ENCODE peak calls at places on chromosomes 3 and 15, in six cellular contexts. D is psoas muscle; R is fibroblast of lung; J is osteoblast; Z is CD4-positive, alpha-beta T cell; P is RWPE1. B is an unnamed sample.

GRCh38 chr15:88454867-88455810 is 12.0 kb downstream of the MRPL46 start:
- DNase-seq in D (peak; percentile 45), R (peak; percentile 72), J (peak; percentile 93), Z (peak; percentile 17), P (peak; percentile 76), B (peak; percentile 47)

GRCh38 chr15:67834593-67835348 is 5.1 kb downstream of the RNU6-1 start:
- DNase-seq in D (no peak), R (no peak), J (peak; percentile 79), Z (no peak), P (no peak), B (no peak)

GRCh38 chr3:126355777-126356372 is 1.3 kb downstream of the KLF15 start:
- DNase-seq in D (peak; percentile 98), R (peak; percentile 52), J (peak; percentile 98), Z (no peak), P (peak; percentile 25), B (peak; percentile 83)

GRCh38 chr3:66138336-66139234 is 82.2 kb upstream of the SLC25A26 start:
- DNase-seq in D (peak; percentile 26), R (peak; percentile 56), J (no peak), Z (no peak), P (peak; percentile 56), B (no peak)

GRCh38 chr15:37416103-37416502 is 315.8 kb upstream of the MEIS2 start:
- DNase-seq in D (no peak), R (no peak), J (no peak), Z (no peak), P (no peak), B (no peak)

GRCh38 chr15:99435138-99435695 is 130.6 kb upstream of the MEF2A start:
- DNase-seq in D (no peak), R (no peak), J (no peak), Z (no peak), P (peak; percentile 49), B (no peak)

GRCh38 chr3:50675179-50676030 is 678 bp downstream of the DOCK3 start:
- DNase-seq in D (peak; percentile 33), R (no peak), J (no peak), Z (peak; percentile 43), P (no peak), B (no peak)

GRCh38 chr3:76585794-76586392 is 454.0 kb upstream of the ROBO2 start:
- DNase-seq in D (no peak), R (peak; percentile 2), J (peak; percentile 81), Z (no peak), P (peak; percentile 30), B (no peak)

GRCh38 chr3:38283810-38284775 is 2.0 kb downstream of the SLC22A14 start:
- DNase-seq in D (no peak), R (peak; percentile 61), J (no peak), Z (no peak), P (no peak), B (no peak)

GRCh38 chr3:20055020-20055775 is 15.0 kb downstream of the KAT2B start:
- DNase-seq in D (no peak), R (no peak), J (no peak), Z (no peak), P (no peak), B (no peak)

GRCh38 chr3:170062769-170063168 is 25.0 kb downstream of the GPR160 start:
- DNase-seq in D (no peak), R (no peak), J (no peak), Z (no peak), P (no peak), B (no peak)
- TF ChIP-seq CTCF in D (no peak), R (no peak), J (peak; percentile 11), Z (no peak), P (no peak), B (no peak)

GRCh38 chr3:59142581-59142980 is 92.8 kb upstream of the CFAP20DC start:
- DNase-seq in D (no peak), R (peak; percentile 58), J (no peak), Z (no peak), P (no peak), B (no peak)

GRCh38 chr3:59149166-59149565 is 99.3 kb upstream of the CFAP20DC start:
- DNase-seq in D (no peak), R (no peak), J (no peak), Z (no peak), P (no peak), B (no peak)

GRCh38 chr3:59138966-59139365 is 89.1 kb upstream of the CFAP20DC start:
- DNase-seq in D (no peak), R (no peak), J (no peak), Z (no peak), P (no peak), B (no peak)

DNA sequence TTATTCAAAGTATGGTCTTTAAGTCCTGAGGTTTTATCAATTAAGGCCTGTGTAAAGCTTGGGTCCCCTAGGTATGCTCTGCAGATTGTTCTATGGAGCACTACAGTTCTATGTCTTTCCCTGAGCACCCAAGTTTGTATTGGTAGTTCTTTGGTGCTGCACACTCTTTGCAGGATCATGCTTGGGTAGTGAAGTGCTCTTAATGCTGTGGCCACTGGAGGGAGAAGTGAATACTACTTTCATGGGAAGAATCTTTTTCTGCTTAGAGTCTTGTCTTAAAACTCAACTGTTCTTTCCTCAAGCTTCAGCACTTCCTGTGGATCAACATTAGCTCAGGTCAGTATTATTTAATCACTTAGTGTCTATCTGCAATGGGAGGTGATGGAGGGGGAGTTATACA is 93.6 kb upstream of the CFAP20DC start:
- DNase-seq in D (no peak), R (no peak), J (no peak), Z (no peak), P (no peak), B (no peak)
- TF ChIP-seq CTCF in D (no peak), R (peak; percentile 19), J (peak; percentile 21), Z (no peak), P (no peak), B (peak; percentile 9)

GRCh38 chr15:64429448-64429847 is 30.9 kb upstream of the ZNF609 start:
- DNase-seq in D (no peak), R (no peak), J (no peak), Z (no peak), P (no peak), B (no peak)

GRCh38 chr15:64430000-64430735 is 30.2 kb upstream of the ZNF609 start:
- DNase-seq in D (no peak), R (peak; percentile 94), J (peak; percentile 74), Z (peak; percentile 35), P (no peak), B (no peak)

GRCh38 chr15:64422697-64423096 is 35.1 kb downstream of the TRIP4 start:
- DNase-seq in D (no peak), R (no peak), J (peak; percentile 8), Z (no peak), P (no peak), B (no peak)

GRCh38 chr15:64423970-64424369 is 36.3 kb downstream of the TRIP4 start:
- DNase-seq in D (no peak), R (no peak), J (peak; percentile 8), Z (no peak), P (no peak), B (no peak)

DNA sequence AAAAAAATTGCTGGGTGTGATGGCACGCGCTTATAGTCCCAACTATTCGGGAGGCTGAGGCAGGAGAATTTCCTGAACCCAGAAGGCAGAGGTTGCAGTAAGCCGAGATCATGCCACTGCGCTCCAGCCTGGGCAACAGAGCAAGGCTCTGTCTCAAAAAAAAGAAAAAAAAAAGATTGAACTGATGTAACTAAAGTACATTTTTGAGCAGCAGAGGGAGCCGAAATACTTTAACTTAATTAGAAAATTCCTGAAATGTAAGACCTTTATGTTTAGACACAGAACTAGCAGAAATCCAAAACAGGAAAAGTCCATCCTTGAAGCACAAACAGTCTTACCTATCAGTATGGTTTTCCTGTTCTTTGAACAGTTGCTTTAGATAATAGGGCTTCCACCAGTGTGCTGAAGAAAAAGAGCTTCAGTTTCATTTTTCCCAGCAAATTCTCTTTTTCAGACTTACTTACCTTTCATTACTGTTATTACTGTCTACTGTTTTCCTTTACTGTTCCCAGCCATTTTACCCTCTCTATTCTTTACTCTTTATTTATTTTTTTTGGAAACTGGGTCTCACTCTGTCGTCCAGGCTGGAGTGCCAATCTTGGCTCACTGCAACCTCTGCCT is 33.4 kb upstream of the ZNF609 start:
- DNase-seq in D (no peak), R (peak; percentile 37), J (no peak), Z (no peak), P (no peak), B (no peak)
- TF ChIP-seq CTCF in D (peak; percentile 15), R (peak; percentile 7), J (peak; percentile 31), Z (peak; percentile 70), P (peak; percentile 41), B (peak; percentile 44)

GRCh38 chr3:140552403-140552802 is 125.5 kb upstream of the TRIM42 start:
- DNase-seq in D (no peak), R (no peak), J (no peak), Z (no peak), P (peak; percentile 10), B (no peak)
- TF ChIP-seq CTCF in D (no peak), R (no peak), J (no peak), Z (no peak), P (no peak), B (no peak)

GRCh38 chr3:104458657-104459056 is 908.1 kb upstream of the ALCAM start:
- DNase-seq in D (no peak), R (no peak), J (no peak), Z (no peak), P (no peak), B (no peak)

GRCh38 chr3:104461431-104461830 is 905.3 kb upstream of the ALCAM start:
- DNase-seq in D (no peak), R (peak; percentile 10), J (no peak), Z (no peak), P (no peak), B (no peak)

DNA sequence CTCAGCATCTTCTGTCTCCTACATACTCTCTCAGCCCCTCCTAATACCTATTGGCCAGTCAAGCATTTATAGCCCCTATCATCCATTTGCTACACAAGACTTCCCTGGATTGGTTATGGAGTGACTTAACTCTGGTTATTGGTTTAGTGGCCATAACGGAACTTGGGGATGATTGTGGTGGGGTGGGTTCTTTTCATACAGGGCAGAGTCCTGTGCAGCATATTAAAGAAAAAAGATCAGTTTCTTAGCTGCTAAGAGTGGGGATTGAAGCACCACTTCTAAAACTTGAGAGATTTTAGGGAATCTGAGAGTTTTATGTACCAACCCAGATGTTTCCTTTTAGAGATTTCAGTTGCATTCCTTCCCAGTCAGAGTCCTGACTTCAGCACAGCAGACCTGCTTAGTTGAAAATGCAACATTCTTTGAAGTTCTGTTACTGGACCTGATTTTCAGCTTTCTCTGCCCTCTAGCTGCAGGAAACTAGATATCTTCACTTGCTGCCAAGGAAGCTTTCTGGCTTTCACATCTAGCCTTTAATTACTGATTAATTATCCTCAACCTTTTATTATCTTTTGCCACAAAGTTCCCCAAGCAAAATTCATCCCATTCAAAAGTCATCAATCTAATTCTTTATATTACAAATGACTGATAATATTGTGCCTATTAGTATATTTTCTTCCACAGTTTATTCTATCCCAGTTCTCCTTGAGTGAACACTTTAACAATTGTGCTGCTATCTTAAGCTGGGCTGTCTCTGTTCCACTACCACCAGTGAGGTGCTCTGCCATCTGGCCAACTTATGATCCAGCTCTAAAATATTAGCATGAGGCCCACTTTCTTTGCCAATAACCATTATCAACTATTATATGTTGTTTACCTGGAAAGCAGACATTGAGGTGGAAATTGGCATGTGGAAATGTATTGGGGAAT is 906.0 kb upstream of the ALCAM start:
- DNase-seq in D (no peak), R (peak; percentile 74), J (peak; percentile 78), Z (no peak), P (peak; percentile 1), B (no peak)
- TF ChIP-seq CTCF in D (no peak), R (peak; percentile 24), J (peak; percentile 49), Z (no peak), P (no peak), B (peak; percentile 23)

GRCh38 chr15:81182746-81183402 is 13.8 kb upstream of the IL16 start:
- DNase-seq in D (no peak), R (no peak), J (peak; percentile 66), Z (no peak), P (no peak), B (no peak)
- TF ChIP-seq CTCF in D (no peak), R (peak; percentile 39), J (peak; percentile 16), Z (no peak), P (no peak), B (no peak)

GRCh38 chr15:45653702-45654424 is 19.0 kb downstream of the SQOR start:
- DNase-seq in D (no peak), R (no peak), J (no peak), Z (no peak), P (no peak), B (no peak)
- TF ChIP-seq CTCF in D (no peak), R (no peak), J (no peak), Z (no peak), P (no peak), B (no peak)